ENCODE peak calls at places on chromosomes 12 and 14, in seven cellular contexts. L is foreskin fibroblast, J is Panc1, P is AG09319, N is HFFc6, X is fibroblast of pulmonary artery, F is thoracic aorta. K is an unnamed sample.

GRCh38 chr14:30016025-30016424 is 88.4 kb upstream of the PRKD1 start:
- DNase-seq in L (no peak), J (no peak), P (no peak), N (no peak), X (no peak), F (no peak), K (no peak)

GRCh38 chr12:111942557-111942956 is 70.4 kb downstream of the TMEM116 start:
- DNase-seq in L (peak; percentile 83), J (no peak), P (peak; percentile 60), N (peak; percentile 86), X (peak; percentile 79), F (no peak), K (no peak)

GRCh38 chr12:21998295-21998694 is 47.7 kb upstream of the CMAS start:
- DNase-seq in L (no peak), J (no peak), P (no peak), N (no peak), X (no peak), F (no peak), K (no peak)

GRCh38 chr14:53696217-53696965 is 260.2 kb downstream of the BMP4 start:
- DNase-seq in L (peak; percentile 14), J (no peak), P (no peak), N (no peak), X (no peak), F (no peak), K (no peak)

GRCh38 chr12:132610051-132610759 is at the start of gene LRCOL1:
- DNase-seq in L (peak; percentile 90), J (no peak), P (no peak), N (peak; percentile 72), X (peak; percentile 76), F (no peak), K (no peak)

GRCh38 chr14:58130121-58130782 is 21.8 kb downstream of the ARMH4 start:
- DNase-seq in L (no peak), J (no peak), P (no peak), N (no peak), X (no peak), F (no peak), K (no peak)

GRCh38 chr12:643478-644292 is 19.6 kb downstream of the NINJ2 start:
- DNase-seq in L (no peak), J (no peak), P (no peak), N (no peak), X (no peak), F (no peak), K (no peak)

GRCh38 chr14:55580401-55581010 is 499 bp downstream of the KTN1 start:
- DNase-seq in L (peak; percentile 54), J (no peak), P (no peak), N (no peak), X (no peak), F (no peak), K (peak; percentile 70)

GRCh38 chr14:103825103-103825502 is 22.3 kb downstream of the PPP1R13B start:
- DNase-seq in L (no peak), J (no peak), P (no peak), N (no peak), X (no peak), F (no peak), K (no peak)

GRCh38 chr12:19048943-19049342 is 80.6 kb upstream of the PLEKHA5 start:
- DNase-seq in L (no peak), J (no peak), P (no peak), N (no peak), X (no peak), F (no peak), K (no peak)

GRCh38 chr12:103909811-103910210 is 20.4 kb upstream of the HSP90B1 start:
- DNase-seq in L (peak; percentile 46), J (no peak), P (no peak), N (peak; percentile 24), X (peak; percentile 37), F (no peak), K (no peak)

DNA sequence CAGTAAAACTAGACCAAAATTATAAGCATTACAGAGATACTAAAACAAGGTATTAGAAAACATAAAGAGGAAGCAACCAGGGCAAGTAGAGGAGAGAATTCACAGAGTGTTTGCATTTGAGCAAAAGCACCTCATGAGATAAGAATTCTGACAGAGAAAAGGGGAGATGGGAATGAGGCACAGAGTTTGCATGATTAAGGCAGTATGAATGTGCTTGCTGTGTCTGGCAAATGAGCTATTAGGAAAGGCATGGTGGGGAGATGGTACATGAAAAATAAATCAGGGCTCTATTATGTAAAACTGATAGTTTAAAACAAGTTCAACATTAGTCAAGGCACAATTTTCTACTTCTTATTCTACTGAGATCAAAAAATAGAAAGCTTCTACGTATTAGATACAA is 23.1 kb downstream of the GARIN6 start:
- DNase-seq in L (no peak), J (no peak), P (no peak), N (no peak), X (peak; percentile 1), F (no peak), K (no peak)
- TF ChIP-seq CTCF in L (no peak), J (no peak), P (no peak), N (no peak), X (no peak), F (no peak), K (no peak)

GRCh38 chr12:26629864-26630263 is 203.1 kb downstream of the ITPR2 start:
- DNase-seq in L (peak; percentile 73), J (no peak), P (no peak), N (no peak), X (peak; percentile 61), F (no peak), K (no peak)
- TF ChIP-seq CTCF in L (peak; percentile 37), J (peak; percentile 70), P (peak; percentile 46), N (peak; percentile 76), X (peak; percentile 60), F (no peak), K (peak; percentile 11)

DNA sequence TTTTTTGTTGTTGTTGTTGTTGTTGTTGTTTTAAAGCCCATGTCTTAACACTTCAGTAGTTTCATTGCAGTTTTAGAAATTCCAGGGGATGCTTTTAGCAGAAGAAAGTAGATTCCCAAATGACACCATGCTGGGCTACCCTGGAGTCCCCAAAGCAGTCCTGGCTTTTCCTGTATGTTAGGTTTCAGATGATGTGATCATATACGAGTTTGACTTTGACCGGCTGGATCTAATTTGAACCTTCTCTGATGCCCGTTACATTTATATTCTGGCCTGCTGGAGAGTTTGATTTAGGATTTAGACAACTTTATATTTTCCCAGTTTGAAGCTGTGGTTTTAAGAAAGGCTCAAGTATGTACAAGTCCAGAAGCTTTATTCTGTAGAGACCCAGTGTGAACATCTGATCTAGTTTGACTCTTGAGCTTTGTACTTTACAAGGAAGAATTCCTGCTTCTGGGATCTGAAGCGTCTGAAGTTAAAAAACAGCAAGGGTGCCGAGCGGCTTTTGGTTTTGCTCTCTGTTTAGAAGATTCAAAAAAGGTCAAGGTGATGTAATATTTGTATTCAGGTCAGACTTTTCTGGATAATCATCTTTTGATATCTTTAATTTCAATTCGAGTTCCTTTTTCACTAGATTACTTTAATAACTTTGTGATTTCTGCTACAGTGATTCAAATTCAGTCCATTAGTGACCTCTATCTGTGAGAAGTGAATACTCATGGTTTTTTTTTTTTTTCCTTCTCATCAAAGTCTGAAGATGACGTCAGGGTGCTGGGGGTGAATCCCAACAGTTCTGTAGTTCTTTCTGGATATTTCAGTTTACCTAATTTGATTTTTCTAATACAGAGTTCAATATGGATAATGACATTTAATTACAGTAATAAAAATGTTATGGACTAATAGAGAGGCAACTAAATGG is 6.2 kb downstream of the FLRT2 start:
- DNase-seq in L (peak; percentile 79), J (no peak), P (no peak), N (peak; percentile 35), X (peak; percentile 76), F (no peak), K (no peak)
- TF ChIP-seq CTCF in L (peak; percentile 35), J (peak; percentile 36), P (peak; percentile 40), N (peak; percentile 77), X (peak; percentile 49), F (peak; percentile 36), K (no peak)

GRCh38 chr14:67335781-67336180 is 23.8 kb downstream of the ATP6V1D start:
- DNase-seq in L (peak; percentile 41), J (no peak), P (no peak), N (peak; percentile 19), X (peak; percentile 47), F (no peak), K (no peak)
- TF ChIP-seq CTCF in L (peak; percentile 35), J (peak; percentile 58), P (no peak), N (peak; percentile 80), X (peak; percentile 45), F (no peak), K (no peak)